ENCODE peak calls at places on chromosome 19, in six cellular contexts. X, Q, F, S, N and D are unnamed samples. For H3K27me3, the result is how much of the 10 kb centered on the place peaks cover.

GRCh38 chr19:3508771-3509535 is 2.8 kb downstream of the FZR1 start:
- DNase-seq in F (no peak), N (no peak), X (no peak), Q (peak), S (no peak), D (no peak)

GRCh38 chr19:1441677-1442438 is 3.7 kb downstream of the RPS15 start:
- DNase-seq in N (no peak), S (no peak), Q (no peak), F (no peak), X (no peak), D (no peak)

GRCh38 chr19:805161-805561 is 7.9 kb downstream of the PTBP1 start:
- DNase-seq in N (no peak), Q (no peak), S (no peak), X (peak), F (no peak), D (no peak)

GRCh38 chr19:4528843-4529242 is 6.2 kb downstream of the PLIN5 start:
- DNase-seq in S (no peak), N (no peak), Q (no peak), F (no peak), X (no peak), D (no peak)

GRCh38 chr19:8655340-8655709 is 24.9 kb downstream of the NFILZ start:
- DNase-seq in X (peak), S (no peak), Q (no peak), N (no peak), F (peak), D (no peak)

GRCh38 chr19:46225558-46226004 is 4.0 kb upstream of the IGFL1 start:
- DNase-seq in X (no peak), S (no peak), Q (peak), N (peak), F (peak), D (peak)

GRCh38 chr19:34265221-34265650 is 10.9 kb downstream of the GARRE1 start:
- DNase-seq in Q (no peak), X (no peak), S (no peak), F (no peak), N (no peak), D (peak)

GRCh38 chr19:7506385-7507328 is 9.2 kb upstream of the ZNF358 start:
- DNase-seq in X (peak), N (peak), F (peak), S (peak), Q (peak), D (peak)

GRCh38 chr19:35304036-35304435 is 12.1 kb downstream of the MAG start:
- DNase-seq in F (no peak), Q (no peak), S (no peak), X (no peak), N (no peak), D (no peak)

GRCh38 chr19:33296473-33297060 is 5.8 kb downstream of the CEBPA start:
- DNase-seq in Q (peak), F (no peak), X (peak), S (no peak), N (no peak), D (no peak)

GRCh38 chr19:44050740-44051653 is 839 bp upstream of the ZNF223 start:
- DNase-seq in X (no peak), F (no peak), Q (peak), N (no peak), S (no peak), D (peak)

GRCh38 chr19:50410109-50410508 is 8.6 kb upstream of the SPIB start:
- DNase-seq in X (no peak), F (no peak), N (no peak), Q (no peak), S (no peak), D (no peak)

GRCh38 chr19:58519087-58519354 is 589 bp downstream of the ZBTB45 start:
- DNase-seq in F (peak), Q (peak), S (peak), X (peak), N (peak), D (peak)

GRCh38 chr19:58516964-58517833 is 2.4 kb downstream of the ZBTB45 start:
- DNase-seq in X (no peak), Q (no peak), F (no peak), S (no peak), N (no peak), D (peak)

GRCh38 chr19:58519355-58520256 is at the start of gene ZBTB45:
- DNase-seq in N (peak), Q (peak), S (peak), F (peak), X (peak), D (peak)

GRCh38 chr19:58520257-58520599 is 618 bp upstream of the ZBTB45 start:
- DNase-seq in N (no peak), S (no peak), Q (no peak), X (no peak), F (no peak), D (no peak)

GRCh38 chr19:58518261-58519086 is 1.1 kb downstream of the ZBTB45 start:
- DNase-seq in N (no peak), X (peak), S (no peak), F (no peak), Q (peak), D (no peak)
- H2AFZ ChIP-seq in N (no peak), X (no peak), S (peak), F (peak), Q (peak), D (peak)

DNA sequence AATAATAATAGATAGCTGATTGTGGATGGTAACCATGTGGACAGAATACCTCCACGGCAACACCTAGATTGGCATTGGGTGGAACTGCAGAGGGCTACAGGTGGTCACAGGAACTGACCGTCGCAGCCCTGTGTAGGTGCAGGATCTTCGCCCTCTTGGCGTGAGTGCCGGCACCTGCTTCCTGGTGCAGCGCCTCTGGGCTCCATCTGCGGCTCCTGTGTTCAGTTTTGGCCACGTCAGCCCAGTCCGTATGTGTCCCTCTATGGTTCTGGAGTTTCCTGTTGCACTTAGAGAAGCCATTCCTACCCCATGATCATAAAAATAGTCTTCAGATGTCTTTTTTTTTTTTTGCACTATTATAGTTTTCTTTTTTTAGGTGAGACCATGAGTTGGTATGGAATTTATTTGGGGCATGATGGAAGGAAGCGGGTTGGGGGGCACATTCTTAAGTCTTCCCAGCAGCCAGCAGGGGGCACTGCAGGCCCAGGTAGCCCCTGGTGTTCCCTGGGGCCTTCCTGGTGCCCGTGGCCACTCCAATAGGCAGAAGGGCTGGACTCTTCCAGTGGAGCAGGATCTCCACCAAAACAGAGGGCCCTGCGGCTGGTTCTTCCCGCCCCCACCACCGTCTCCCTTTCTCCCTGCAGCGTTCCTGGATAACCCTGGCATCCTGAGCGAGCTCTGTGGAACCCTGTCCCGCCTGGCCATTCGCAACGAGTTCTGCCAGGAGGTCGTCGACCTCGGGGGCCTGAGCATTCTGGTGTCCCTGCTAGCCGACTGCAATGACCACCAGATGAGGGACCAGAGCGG is 10.1 kb upstream of the SLC25A42 start:
- DNase-seq in Q (peak), X (peak), S (peak), F (peak), N (peak), D (peak)
- TF ChIP-seq EZH2phosphoT487 in Q (no peak), X (no peak), S (no peak), F (no peak), N (no peak), D (no peak)

DNA sequence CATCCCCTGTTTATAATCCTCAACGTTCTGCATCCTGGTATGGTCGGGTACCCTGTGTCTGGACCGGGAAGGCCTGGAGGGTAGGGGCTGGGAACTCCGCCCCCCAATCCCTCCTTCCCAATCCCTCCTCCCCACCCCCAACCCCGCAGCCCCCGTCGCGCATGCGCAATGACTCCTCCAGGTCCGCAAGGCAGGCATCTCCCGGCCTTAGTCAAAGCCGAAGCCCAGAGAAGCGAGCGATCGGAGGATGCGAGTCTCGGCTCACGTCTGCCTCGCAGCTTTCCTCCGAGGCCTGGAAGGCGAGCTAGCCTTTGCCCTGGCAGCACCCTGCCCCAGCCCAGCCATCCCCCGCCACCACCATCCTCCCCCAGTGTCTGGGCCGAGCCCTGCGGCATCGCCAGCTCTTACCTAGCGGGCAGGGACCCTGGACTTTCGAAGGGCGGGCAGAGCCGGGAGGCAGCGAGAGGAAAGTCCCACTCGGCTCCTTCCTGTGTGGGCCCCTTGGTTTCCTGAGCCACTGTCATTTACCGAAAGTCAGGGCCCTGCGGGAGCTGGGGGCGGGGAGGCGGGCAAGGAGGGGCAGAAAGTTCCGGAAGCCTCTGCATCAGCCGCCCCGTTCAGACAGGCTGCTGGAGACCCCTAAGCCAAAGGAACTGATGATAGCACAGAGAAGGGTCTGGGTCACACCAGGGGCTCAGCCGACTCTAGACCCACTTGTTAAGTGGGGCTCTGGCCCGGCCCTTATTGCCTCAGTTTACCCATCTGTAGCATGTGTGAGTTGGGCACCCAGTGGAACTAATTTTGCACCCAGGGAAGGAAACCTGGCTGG is at the start of gene JAK3:
- DNase-seq in S (peak), Q (peak), F (peak), N (peak), X (peak), D (peak)
- H3K27me3 ChIP-seq in S (under half), Q (under half), F (under half), N (under half), X (under half), D (under half)

GRCh38 chr19:13152356-13152853 is 2.2 kb downstream of the IER2 start:
- DNase-seq in X (no peak), Q (peak), N (peak), F (no peak), S (no peak), D (no peak)
- H2AFZ ChIP-seq in X (peak), Q (peak), N (no peak), F (peak), S (no peak), D (no peak)

GRCh38 chr19:39846176-39846677 is at the start of gene FBL:
- DNase-seq in X (peak), F (peak), S (peak), N (peak), Q (peak), D (peak)

GRCh38 chr19:39845621-39846175 is 481 bp downstream of the FBL start:
- DNase-seq in S (peak), X (peak), F (no peak), N (peak), Q (peak), D (peak)

GRCh38 chr19:39842693-39843435 is 3.3 kb downstream of the FBL start:
- DNase-seq in Q (no peak), F (no peak), N (no peak), S (no peak), X (no peak), D (no peak)

GRCh38 chr19:39845172-39845571 is 1.0 kb downstream of the FBL start:
- DNase-seq in X (no peak), F (no peak), Q (peak), N (no peak), S (no peak), D (no peak)

GRCh38 chr19:39843919-39844793 is 2.0 kb downstream of the FBL start:
- DNase-seq in N (peak), Q (peak), F (peak), S (peak), X (peak), D (peak)
- TF ChIP-seq EZH2phosphoT487 in N (no peak), Q (no peak), F (no peak), S (no peak), X (no peak), D (no peak)